ENCODE peak calls at places on chromosomes 13 and 19, in four cellular contexts. One of them, this sample, is unnamed.

GRCh38 chr19:50514346-50515167 is 844 bp upstream of the ASPDH start:
- DNase-seq in sciatic nerve: no peak
- DNase-seq in mucosa of gallbladder: no peak
- DNase-seq in HEK293T: no peak
- DNase-seq in this sample: no peak

GRCh38 chr13:80513196-80513595 is 172.3 kb upstream of the SPRY2 start:
- DNase-seq in HEK293T: no peak
- DNase-seq in mucosa of gallbladder: no peak
- DNase-seq in sciatic nerve: no peak
- DNase-seq in this sample: no peak

GRCh38 chr19:38949580-38950367 is 19.0 kb downstream of the MRPS12 start:
- DNase-seq in mucosa of gallbladder: peak
- DNase-seq in sciatic nerve: peak
- DNase-seq in HEK293T: no peak
- DNase-seq in this sample: peak

GRCh38 chr13:35832551-35832950 is 298.6 kb downstream of the DCLK1 start:
- DNase-seq in HEK293T: no peak
- DNase-seq in mucosa of gallbladder: no peak
- DNase-seq in sciatic nerve: no peak
- DNase-seq in this sample: no peak

GRCh38 chr13:26679945-26680516 is 80.6 kb downstream of the GPR12 start:
- DNase-seq in HEK293T: no peak
- DNase-seq in sciatic nerve: no peak
- DNase-seq in mucosa of gallbladder: no peak
- DNase-seq in this sample: peak

GRCh38 chr19:5081441-5082161 is 112.7 kb downstream of the KDM4B start:
- DNase-seq in mucosa of gallbladder: no peak
- DNase-seq in HEK293T: no peak
- DNase-seq in sciatic nerve: no peak
- DNase-seq in this sample: no peak

GRCh38 chr13:41565221-41565620 is 107.9 kb downstream of the RGCC start:
- DNase-seq in HEK293T: no peak
- DNase-seq in mucosa of gallbladder: no peak
- DNase-seq in sciatic nerve: no peak
- DNase-seq in this sample: peak

GRCh38 chr13:50200988-50201387 is 185.7 kb downstream of the KCNRG start:
- DNase-seq in mucosa of gallbladder: no peak
- DNase-seq in sciatic nerve: no peak
- DNase-seq in HEK293T: no peak
- DNase-seq in this sample: no peak

GRCh38 chr13:44843403-44843802 is 145.9 kb downstream of the NUFIP1 start:
- DNase-seq in sciatic nerve: no peak
- DNase-seq in HEK293T: no peak
- DNase-seq in mucosa of gallbladder: no peak
- DNase-seq in this sample: no peak

GRCh38 chr19:1455336-1456120 is 5.6 kb downstream of the APC2 start:
- DNase-seq in sciatic nerve: peak
- DNase-seq in HEK293T: peak
- DNase-seq in mucosa of gallbladder: peak
- DNase-seq in this sample: peak

GRCh38 chr19:48137411-48137810 is 26.8 kb upstream of the PLA2G4C start:
- DNase-seq in mucosa of gallbladder: no peak
- DNase-seq in HEK293T: no peak
- DNase-seq in sciatic nerve: no peak
- DNase-seq in this sample: no peak

GRCh38 chr19:5222178-5222577 is 118.4 kb downstream of the PTPRS start:
- DNase-seq in HEK293T: no peak
- DNase-seq in mucosa of gallbladder: no peak
- DNase-seq in sciatic nerve: no peak
- DNase-seq in this sample: no peak

GRCh38 chr13:49220035-49220855 is at the start of gene MLNR:
- DNase-seq in sciatic nerve: no peak
- DNase-seq in mucosa of gallbladder: no peak
- DNase-seq in HEK293T: peak
- DNase-seq in this sample: no peak

GRCh38 chr19:45878043-45878794 is 7.7 kb downstream of the IRF2BP1 start:
- DNase-seq in sciatic nerve: no peak
- DNase-seq in mucosa of gallbladder: peak
- DNase-seq in HEK293T: no peak
- DNase-seq in this sample: no peak

GRCh38 chr13:100436099-100436498 is 152.5 kb downstream of the GGACT start:
- DNase-seq in mucosa of gallbladder: peak
- DNase-seq in HEK293T: no peak
- DNase-seq in sciatic nerve: no peak
- DNase-seq in this sample: no peak

GRCh38 chr19:45041125-45041524 is 2.3 kb downstream of the CLASRP start:
- DNase-seq in mucosa of gallbladder: no peak
- DNase-seq in sciatic nerve: no peak
- DNase-seq in HEK293T: no peak
- DNase-seq in this sample: no peak

GRCh38 chr13:39588384-39588783 is 14.6 kb downstream of the LHFPL6 start:
- DNase-seq in mucosa of gallbladder: no peak
- DNase-seq in sciatic nerve: no peak
- DNase-seq in HEK293T: no peak
- DNase-seq in this sample: no peak

GRCh38 chr13:98239156-98240076 is 62.3 kb upstream of the RNF113B start:
- DNase-seq in sciatic nerve: no peak
- DNase-seq in mucosa of gallbladder: no peak
- DNase-seq in HEK293T: no peak
- DNase-seq in this sample: no peak

GRCh38 chr19:582497-583197 is 7.0 kb upstream of the HCN2 start:
- DNase-seq in mucosa of gallbladder: no peak
- DNase-seq in HEK293T: no peak
- DNase-seq in sciatic nerve: no peak
- DNase-seq in this sample: no peak

GRCh38 chr13:36530050-36530789 is 97.9 kb downstream of the CCNA1 start:
- DNase-seq in mucosa of gallbladder: no peak
- DNase-seq in HEK293T: no peak
- DNase-seq in sciatic nerve: peak
- DNase-seq in this sample: no peak

GRCh38 chr19:5170329-5170745 is 170.3 kb downstream of the PTPRS start:
- DNase-seq in sciatic nerve: no peak
- DNase-seq in mucosa of gallbladder: no peak
- DNase-seq in HEK293T: peak
- DNase-seq in this sample: no peak

GRCh38 chr13:73059460-73060250 is 850 bp downstream of the KLF5 start:
- DNase-seq in HEK293T: peak
- DNase-seq in sciatic nerve: peak
- DNase-seq in mucosa of gallbladder: no peak
- DNase-seq in this sample: no peak

GRCh38 chr19:47221080-47221841 is 9.7 kb downstream of the BBC3 start:
- DNase-seq in HEK293T: no peak
- DNase-seq in mucosa of gallbladder: no peak
- DNase-seq in sciatic nerve: no peak
- DNase-seq in this sample: no peak

GRCh38 chr19:43148233-43148632 is 38.1 kb downstream of the PSG5 start:
- DNase-seq in mucosa of gallbladder: no peak
- DNase-seq in HEK293T: no peak
- DNase-seq in sciatic nerve: no peak
- DNase-seq in this sample: no peak

GRCh38 chr19:50315773-50316448 is 13.3 kb downstream of the KCNC3 start:
- DNase-seq in HEK293T: peak
- DNase-seq in sciatic nerve: no peak
- DNase-seq in mucosa of gallbladder: no peak
- DNase-seq in this sample: no peak

GRCh38 chr19:45472557-45473365 is 5.0 kb downstream of the FOSB start:
- DNase-seq in sciatic nerve: no peak
- DNase-seq in HEK293T: no peak
- DNase-seq in mucosa of gallbladder: no peak
- DNase-seq in this sample: no peak

GRCh38 chr13:66994097-66994496 is 236.0 kb downstream of the PCDH9 start:
- DNase-seq in HEK293T: peak
- DNase-seq in sciatic nerve: peak
- DNase-seq in mucosa of gallbladder: peak
- DNase-seq in this sample: no peak

GRCh38 chr19:13398780-13399726 is 107.2 kb downstream of the CACNA1A start:
- DNase-seq in mucosa of gallbladder: no peak
- DNase-seq in sciatic nerve: no peak
- DNase-seq in HEK293T: no peak
- DNase-seq in this sample: peak

GRCh38 chr13:34207334-34207733 is 389.4 kb downstream of the RFC3 start:
- DNase-seq in HEK293T: no peak
- DNase-seq in sciatic nerve: no peak
- DNase-seq in mucosa of gallbladder: peak
- DNase-seq in this sample: peak

GRCh38 chr19:39218230-39219007 is 14.4 kb upstream of the SYCN start:
- DNase-seq in HEK293T: no peak
- DNase-seq in mucosa of gallbladder: no peak
- DNase-seq in sciatic nerve: no peak
- DNase-seq in this sample: no peak

GRCh38 chr13:47133024-47133445 is 236.2 kb upstream of the HTR2A start:
- DNase-seq in HEK293T: no peak
- DNase-seq in mucosa of gallbladder: no peak
- DNase-seq in sciatic nerve: no peak
- DNase-seq in this sample: no peak

GRCh38 chr13:41668130-41668757 is 210.9 kb downstream of the RGCC start:
- DNase-seq in HEK293T: peak
- DNase-seq in mucosa of gallbladder: peak
- DNase-seq in sciatic nerve: no peak
- DNase-seq in this sample: peak

GRCh38 chr13:90926459-90926858 is 421.0 kb upstream of the MIR17HG start:
- DNase-seq in mucosa of gallbladder: no peak
- DNase-seq in HEK293T: no peak
- DNase-seq in sciatic nerve: no peak
- DNase-seq in this sample: no peak

GRCh38 chr19:29795882-29796523 is 15.8 kb upstream of the CCNE1 start:
- DNase-seq in HEK293T: no peak
- DNase-seq in mucosa of gallbladder: no peak
- DNase-seq in sciatic nerve: no peak
- DNase-seq in this sample: no peak

This sample was measured in COLO829.